ENCODE peak calls at places on chromosome 19, in eight cellular contexts. X is lung; A is tibial artery; G is ascending aorta; Q is heart left ventricle; F is CD8-positive, alpha-beta memory T cell; S is Panc1; Z is cardiac muscle cell. W is an unnamed sample.
A peak's percentile ranks its signal among the peaks of the same experiment; 100 is the strongest.

GRCh38 chr19:7847664-7848063 is 17.6 kb downstream of the EVI5L start:
- DNase-seq in G (no peak), S (no peak), X (no peak), F (no peak), Z (no peak), Q (no peak), A (no peak), W (no peak)

GRCh38 chr19:30425885-30426838 is 54.0 kb downstream of the ZNF536 start:
- DNase-seq in F (no peak), X (no peak), S (no peak), Q (no peak), G (no peak), Z (no peak), A (no peak), W (no peak)

GRCh38 chr19:11556634-11557420 is 2.2 kb downstream of the ELOF1 start:
- DNase-seq in Z (no peak), X (no peak), A (no peak), G (no peak), S (no peak), F (no peak), Q (no peak), W (no peak)

GRCh38 chr19:35828694-35829301 is 16.2 kb upstream of the PRODH2 start:
- DNase-seq in X (no peak), G (no peak), F (peak; percentile 23), Q (peak; percentile 77), A (peak; percentile 51), S (no peak), Z (peak; percentile 94), W (no peak)

GRCh38 chr19:5078666-5079409 is 109.9 kb downstream of the KDM4B start:
- DNase-seq in F (no peak), A (no peak), X (no peak), Z (no peak), G (no peak), S (no peak), Q (peak; percentile 53), W (no peak)

GRCh38 chr19:41297628-41298326 is 12.2 kb upstream of the CCDC97 start:
- DNase-seq in Q (no peak), X (no peak), G (no peak), S (no peak), A (no peak), F (no peak), Z (no peak), W (no peak)

GRCh38 chr19:16062789-16063188 is 13.5 kb upstream of the TPM4 start:
- DNase-seq in G (no peak), A (peak; percentile 54), X (no peak), Z (peak; percentile 41), F (peak; percentile 61), Q (no peak), S (no peak), W (no peak)

GRCh38 chr19:8484331-8484894 is 18.0 kb downstream of the PRAM1 start:
- DNase-seq in Q (peak; percentile 73), G (peak; percentile 26), X (peak; percentile 73), S (no peak), A (peak; percentile 79), Z (no peak), F (no peak), W (no peak)

GRCh38 chr19:1272423-1273262 is 2.7 kb upstream of the FAM174C start:
- DNase-seq in G (no peak), Z (no peak), F (no peak), X (no peak), S (no peak), Q (no peak), A (no peak), W (no peak)

GRCh38 chr19:719081-719512 is 10.4 kb downstream of the PALM start:
- DNase-seq in A (peak; percentile 73), Q (peak; percentile 82), F (no peak), Z (no peak), G (no peak), X (no peak), S (no peak), W (peak; percentile 6)

GRCh38 chr19:2312819-2313501 is 5.0 kb upstream of the LINGO3 start:
- DNase-seq in Q (no peak), G (no peak), A (no peak), X (no peak), F (no peak), Z (no peak), S (no peak), W (no peak)

GRCh38 chr19:15733895-15734294 is 3.9 kb upstream of the OR10H3 start:
- DNase-seq in Q (no peak), S (no peak), Z (no peak), G (no peak), A (no peak), F (no peak), X (no peak), W (no peak)

GRCh38 chr19:49071860-49072547 is 495 bp downstream of the KCNA7 start:
- DNase-seq in Z (peak; percentile 66), X (no peak), A (no peak), G (no peak), S (no peak), Q (no peak), F (no peak), W (no peak)

GRCh38 chr19:11383706-11384048 is 437 bp downstream of the EPOR start:
- DNase-seq in S (no peak), F (no peak), G (no peak), Z (peak; percentile 25), A (no peak), X (no peak), Q (no peak), W (no peak)

GRCh38 chr19:8338835-8339234 is 4.2 kb downstream of the KANK3 start:
- DNase-seq in A (no peak), X (no peak), Q (no peak), G (no peak), Z (no peak), S (no peak), F (no peak), W (no peak)

GRCh38 chr19:51065221-51065960 is 499 bp upstream of the KLK13 start:
- DNase-seq in X (no peak), S (no peak), F (no peak), Z (no peak), A (no peak), G (no peak), Q (no peak), W (no peak)

GRCh38 chr19:41222240-41222639 is 3.2 kb downstream of the AXL start:
- DNase-seq in X (no peak), S (no peak), F (no peak), G (no peak), Z (no peak), A (no peak), Q (no peak), W (no peak)

GRCh38 chr19:50427997-50428425 is 4.7 kb upstream of the MYBPC2 start:
- DNase-seq in Q (peak; percentile 90), G (peak; percentile 61), X (peak; percentile 86), S (no peak), Z (peak; percentile 34), A (peak; percentile 83), F (peak; percentile 23), W (no peak)

GRCh38 chr19:7669641-7670040 is 792 bp downstream of the RETN start:
- DNase-seq in X (no peak), Z (no peak), F (no peak), S (no peak), G (no peak), A (no peak), Q (no peak), W (no peak)

GRCh38 chr19:28065026-28065425 is 1147.9 kb downstream of the UQCRFS1 start:
- DNase-seq in G (no peak), S (no peak), Q (no peak), A (no peak), X (no peak), Z (no peak), F (no peak), W (no peak)

GRCh38 chr19:41128692-41129091 is 14.5 kb downstream of the CYP2F1 start:
- DNase-seq in S (no peak), A (no peak), Z (no peak), Q (no peak), G (no peak), F (no peak), X (no peak), W (no peak)

DNA sequence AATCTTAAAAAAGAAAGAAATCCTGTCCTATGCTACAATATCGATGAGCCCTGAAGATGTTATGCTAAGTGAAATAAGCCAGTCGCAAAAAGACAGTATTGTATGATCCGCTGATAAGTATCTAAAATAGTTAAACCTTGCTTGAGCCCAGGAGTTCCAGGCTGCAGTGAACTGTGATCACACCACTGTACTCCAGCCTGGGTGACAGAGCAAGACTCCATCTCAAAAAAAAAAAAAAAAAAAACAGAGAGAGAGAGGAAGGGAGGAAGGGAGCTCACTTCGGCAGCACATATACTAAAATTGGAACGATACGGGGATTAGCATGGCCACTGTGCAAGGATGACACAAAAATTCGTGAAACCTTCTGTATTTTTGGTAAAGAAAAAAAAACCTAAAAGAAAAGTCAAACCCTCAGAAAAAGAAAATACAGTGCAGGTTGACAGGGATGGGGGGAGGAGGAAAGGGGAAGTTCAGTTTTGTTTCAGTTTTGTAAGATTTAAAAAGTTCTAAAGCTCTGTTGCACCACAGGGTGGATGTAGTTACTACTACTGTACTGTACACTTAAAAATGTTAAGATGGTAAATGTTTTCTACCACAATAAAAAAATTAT is 8.4 kb downstream of the CLASRP start:
- DNase-seq in Z (no peak), F (no peak), S (no peak), Q (no peak), A (no peak), G (no peak), X (no peak), W (no peak)
- H3K4me3 ChIP-seq in Z (no peak overlapping the region), F (no peak overlapping the region), S (no peak overlapping the region), Q (no peak overlapping the region), A (no peak overlapping the region), G (no peak overlapping the region), X (no peak overlapping the region), W (no peak overlapping the region)

GRCh38 chr19:38661166-38661565 is 13.7 kb downstream of the ACTN4 start:
- DNase-seq in X (no peak), G (no peak), Z (no peak), Q (no peak), F (no peak), S (no peak), A (no peak), W (no peak)
- H3K27me3 ChIP-seq in X (no peaks in the 10 kb centered on the region), G (no peaks in the 10 kb centered on the region), Z (no peaks in the 10 kb centered on the region), Q (no peaks in the 10 kb centered on the region), F (no peaks in the 10 kb centered on the region), S (no peaks in the 10 kb centered on the region), A (no peaks in the 10 kb centered on the region), W (no peaks in the 10 kb centered on the region)

GRCh38 chr19:56096665-56097064 is 24.4 kb downstream of the ZNF787 start:
- DNase-seq in Z (no peak), G (no peak), Q (no peak), F (no peak), A (no peak), X (no peak), S (no peak), W (no peak)
- H3K36me3 ChIP-seq in Z (no peaks in the 10 kb centered on the region), G (peaks cover 35% of the 10 kb centered on the region), Q (peaks cover 25% of the 10 kb centered on the region), F (no peaks in the 10 kb centered on the region), A (peaks cover 59% of the 10 kb centered on the region), X (peaks cover 3% of the 10 kb centered on the region), S (peaks cover 6% of the 10 kb centered on the region), W (peaks cover 17% of the 10 kb centered on the region)

DNA sequence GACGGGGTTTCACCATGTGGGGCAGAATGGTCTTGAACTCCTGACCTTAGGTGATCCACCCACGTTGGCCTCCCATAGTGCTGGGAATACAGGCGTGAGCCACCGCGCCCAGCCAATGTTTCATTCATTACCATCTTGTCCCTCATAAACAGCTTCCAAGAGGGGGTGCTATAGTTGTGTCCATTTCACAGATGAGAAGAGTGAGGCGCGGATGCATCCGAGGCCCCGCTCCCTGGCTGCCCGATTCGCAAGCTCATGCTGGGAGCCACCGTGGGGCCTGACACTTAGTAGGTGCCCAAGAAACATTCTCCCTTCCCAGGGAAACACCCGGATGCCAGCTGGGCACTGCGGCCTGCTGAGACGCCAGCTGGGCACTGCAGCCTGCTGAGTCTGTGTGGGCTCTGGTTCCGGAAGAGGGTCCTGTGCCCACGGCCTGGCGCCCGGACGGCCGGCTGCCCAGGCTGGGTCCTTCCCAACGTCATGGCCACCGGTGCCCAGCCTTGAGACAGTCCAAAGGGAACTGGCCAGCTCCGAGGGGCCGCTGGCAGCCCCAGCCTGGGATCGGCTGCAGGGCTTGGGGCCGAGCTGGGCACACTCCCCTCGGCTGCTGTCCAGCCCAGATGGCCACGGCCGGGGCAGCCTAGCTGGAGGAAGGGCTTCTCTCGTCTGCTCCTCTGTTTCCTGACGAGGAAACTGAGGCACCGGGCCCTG is 54.7 kb downstream of the NFIC start:
- DNase-seq in A (no peak), X (no peak), G (no peak), Z (no peak), S (no peak), Q (no peak), F (no peak), W (no peak)
- H3K4me3 ChIP-seq in A (no peak overlapping the region), X (no peak overlapping the region), G (no peak overlapping the region), Z (no peak overlapping the region), S (no peak overlapping the region), Q (no peak overlapping the region), F (no peak overlapping the region), W (no peak overlapping the region)

W was measured in BJ.